ENCODE peak calls at places on chromosomes 3 and 15, in five cellular contexts. X, G, O, D and P are unnamed samples.

GRCh38 chr3:136667081-136667480 is 85.1 kb downstream of the STAG1 start:
- DNase-seq in X (no peak), G (no peak), O (no peak), D (no peak), P (no peak)

GRCh38 chr15:57227899-57228298 is 148.4 kb upstream of the CGNL1 start:
- DNase-seq in X (no peak), G (no peak), O (no peak), D (no peak), P (no peak)

GRCh38 chr3:156472150-156472549 is 82.8 kb downstream of the SSR3 start:
- DNase-seq in X (no peak), G (no peak), O (no peak), D (no peak), P (no peak)

GRCh38 chr15:77506311-77507150 is 85.8 kb downstream of the HMG20A start:
- DNase-seq in X (peak), G (no peak), O (peak), D (no peak), P (no peak)

GRCh38 chr3:138351916-138352555 is 3.7 kb downstream of the MRAS start:
- DNase-seq in X (no peak), G (no peak), O (peak), D (no peak), P (no peak)

GRCh38 chr3:13092621-13093339 is 19.6 kb upstream of the IQSEC1 start:
- DNase-seq in X (no peak), G (no peak), O (peak), D (peak), P (peak)

GRCh38 chr3:195039180-195039843 is 231.6 kb downstream of the XXYLT1 start:
- DNase-seq in X (no peak), G (no peak), O (no peak), D (no peak), P (no peak)

GRCh38 chr3:119295816-119296484 is 1.8 kb downstream of the ARHGAP31 start:
- DNase-seq in X (no peak), G (no peak), O (no peak), D (no peak), P (no peak)

GRCh38 chr15:41961803-41962202 is 10.6 kb downstream of the EHD4 start:
- DNase-seq in X (no peak), G (no peak), O (no peak), D (no peak), P (no peak)

GRCh38 chr3:108088146-108088545 is 2.7 kb downstream of the CD47 start:
- DNase-seq in X (no peak), G (no peak), O (no peak), D (no peak), P (no peak)

GRCh38 chr3:117101697-117102096 is 392.1 kb downstream of the TUSC7 start:
- DNase-seq in X (no peak), G (no peak), O (no peak), D (no peak), P (no peak)

GRCh38 chr3:12768579-12769527 is 9.8 kb upstream of the TMEM40 start:
- DNase-seq in X (no peak), G (no peak), O (no peak), D (no peak), P (no peak)

GRCh38 chr3:189779166-189779565 is 148.0 kb downstream of the TP63 start:
- DNase-seq in X (no peak), G (no peak), O (no peak), D (no peak), P (no peak)

GRCh38 chr3:187741403-187742350 is 3.6 kb downstream of the BCL6 start:
- DNase-seq in X (peak), G (peak), O (peak), D (peak), P (peak)

GRCh38 chr15:27993996-27994775 is 104.9 kb downstream of the OCA2 start:
- DNase-seq in X (no peak), G (no peak), O (no peak), D (no peak), P (no peak)

GRCh38 chr15:70147178-70147760 is 49.6 kb upstream of the TLE3 start:
- DNase-seq in X (no peak), G (no peak), O (no peak), D (no peak), P (no peak)

GRCh38 chr15:35696767-35697231 is 150.8 kb upstream of the DPH6 start:
- DNase-seq in X (peak), G (peak), O (no peak), D (no peak), P (no peak)

GRCh38 chr3:99938270-99938955 is 120.8 kb downstream of the CMSS1 start:
- DNase-seq in X (no peak), G (no peak), O (no peak), D (no peak), P (no peak)

GRCh38 chr3:103127737-103128136 is 692.9 kb downstream of the ZPLD1 start:
- DNase-seq in X (no peak), G (no peak), O (no peak), D (no peak), P (no peak)

GRCh38 chr3:87426916-87427315 is 150.5 kb upstream of the POU1F1 start:
- DNase-seq in X (no peak), G (no peak), O (no peak), D (no peak), P (no peak)

GRCh38 chr15:38895326-38896282 is 331.0 kb upstream of the RASGRP1 start:
- DNase-seq in X (no peak), G (no peak), O (no peak), D (no peak), P (no peak)

GRCh38 chr3:131142580-131142979 is 115.9 kb downstream of the NEK11 start:
- DNase-seq in X (no peak), G (no peak), O (no peak), D (no peak), P (no peak)

GRCh38 chr15:99423186-99424130 is 142.3 kb upstream of the MEF2A start:
- DNase-seq in X (no peak), G (no peak), O (no peak), D (peak), P (no peak)

GRCh38 chr15:99424978-99425665 is 140.7 kb upstream of the MEF2A start:
- DNase-seq in X (peak), G (no peak), O (peak), D (peak), P (no peak)

GRCh38 chr15:99425666-99426301 is 140.0 kb upstream of the MEF2A start:
- DNase-seq in X (no peak), G (no peak), O (no peak), D (peak), P (no peak)

GRCh38 chr15:99421758-99422157 is 144.0 kb upstream of the MEF2A start:
- DNase-seq in X (no peak), G (no peak), O (no peak), D (no peak), P (no peak)

GRCh38 chr15:99424131-99424571 is 141.6 kb upstream of the MEF2A start:
- DNase-seq in X (no peak), G (no peak), O (no peak), D (peak), P (no peak)
- H3K27ac ChIP-seq in X (peak), G (no peak), O (peak), D (peak), P (no peak)

DNA sequence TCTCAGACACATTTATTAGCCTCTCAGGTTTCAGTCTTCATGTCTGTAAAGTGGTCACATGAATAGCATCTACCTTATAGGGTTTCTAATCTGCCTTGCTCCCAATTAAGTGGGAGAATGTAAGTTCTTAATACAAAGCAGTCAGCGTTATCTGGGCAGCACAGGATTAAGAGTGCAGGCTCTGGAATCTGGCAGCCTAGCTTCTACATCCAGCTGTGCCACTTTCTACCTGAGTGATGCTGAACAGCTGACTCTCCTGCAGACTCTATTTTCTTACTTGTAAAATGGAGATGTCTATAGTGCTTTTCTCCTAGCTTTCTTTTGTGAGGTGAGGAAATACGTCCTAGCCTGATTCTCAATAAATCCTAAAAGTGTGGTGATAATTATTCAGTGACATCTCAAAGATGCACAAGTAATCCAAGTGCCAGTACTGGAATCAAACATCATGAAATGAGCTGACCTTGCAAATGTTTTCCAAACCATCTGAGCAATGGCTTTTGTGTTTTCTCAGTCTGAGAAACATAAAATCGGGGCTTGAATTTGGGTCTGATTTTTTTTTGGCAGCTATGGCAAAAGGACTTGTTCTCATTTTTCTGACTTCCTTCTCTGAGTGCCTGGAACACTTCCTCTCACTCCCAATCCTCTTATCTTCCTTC is 232.2 kb upstream of the FEZF2 start:
- DNase-seq in X (no peak), G (no peak), O (no peak), D (no peak), P (no peak)
- H3K27ac ChIP-seq in X (no peak), G (no peak), O (no peak), D (no peak), P (no peak)

GRCh38 chr15:74696808-74697207 is 984 bp upstream of the EDC3 start:
- DNase-seq in X (no peak), G (no peak), O (no peak), D (no peak), P (no peak)
- H3K27ac ChIP-seq in X (no peak), G (no peak), O (no peak), D (no peak), P (no peak)

DNA sequence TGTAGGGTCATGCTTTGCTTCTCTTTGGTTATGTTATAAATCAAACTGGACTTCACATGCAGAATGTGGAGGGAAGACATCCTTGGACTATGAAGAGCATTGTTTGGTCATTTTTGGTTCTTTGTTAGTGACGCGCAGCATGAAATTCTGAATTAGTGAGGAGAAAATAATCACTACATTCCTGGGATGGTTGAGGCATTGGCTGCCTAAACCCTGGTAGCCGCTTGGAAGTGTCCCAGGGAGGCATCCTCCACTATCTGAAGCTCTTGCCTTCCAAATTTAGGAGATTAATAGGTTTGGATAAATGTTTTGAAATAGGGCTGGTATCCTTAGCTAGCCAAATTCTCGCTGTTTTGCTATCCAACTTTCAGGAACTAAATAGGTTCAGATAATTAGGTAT is 96.2 kb downstream of the CLSTN2 start:
- DNase-seq in X (no peak), G (no peak), O (no peak), D (no peak), P (no peak)
- H3K27ac ChIP-seq in X (no peak), G (no peak), O (no peak), D (no peak), P (no peak)